ENCODE peak calls at places on chromosomes 5 and 9, in five cellular contexts. M is SK-N-SH, J is sigmoid colon, G is K562, B is HCT116. A is an unnamed sample.
A peak's percentile ranks its signal among the peaks of the same experiment; 100 is the strongest.

GRCh38 chr9:93058357-93059096 is at the start of gene SUSD3:
- DNase-seq in B (peak; percentile 39), G (peak; percentile 86), M (peak; percentile 97), J (peak; percentile 83), A (peak; percentile 18)

GRCh38 chr9:28365020-28365640 is 791.8 kb upstream of the C9orf72 start:
- DNase-seq in J (no peak), B (no peak), G (no peak), M (no peak), A (no peak)

GRCh38 chr5:157193699-157194424 is 13.2 kb downstream of the ITK start:
- DNase-seq in M (no peak), B (no peak), G (no peak), J (no peak), A (no peak)

GRCh38 chr5:87002485-87002884 is 265.2 kb upstream of the RASA1 start:
- DNase-seq in J (no peak), G (no peak), B (no peak), M (no peak), A (no peak)

GRCh38 chr5:146079695-146080361 is 25.5 kb downstream of the PLAC8L1 start:
- DNase-seq in G (no peak), J (no peak), M (no peak), B (peak; percentile 12), A (no peak)

GRCh38 chr5:122951658-122952057 is 84.9 kb downstream of the PPIC start:
- DNase-seq in B (no peak), M (no peak), J (no peak), G (no peak), A (no peak)

GRCh38 chr9:75918154-75918553 is 27.7 kb downstream of the PCSK5 start:
- DNase-seq in G (no peak), B (peak; percentile 76), J (no peak), M (no peak), A (no peak)

GRCh38 chr5:142794527-142794926 is 24.4 kb downstream of the ARHGAP26 start:
- DNase-seq in J (no peak), G (no peak), M (no peak), B (no peak), A (no peak)

GRCh38 chr5:55427157-55427556 is 107.6 kb downstream of the PLPP1 start:
- DNase-seq in J (no peak), M (peak; percentile 22), B (no peak), G (no peak), A (no peak)

GRCh38 chr9:93575706-93576295 is 583 bp upstream of the PHF2 start:
- DNase-seq in B (no peak), G (peak; percentile 67), J (no peak), M (peak; percentile 75), A (peak; percentile 46)

GRCh38 chr5:1405539-1406530 is 39.4 kb downstream of the SLC6A3 start:
- DNase-seq in M (no peak), J (peak; percentile 55), G (no peak), B (no peak), A (no peak)

GRCh38 chr5:91443028-91443427 is 59.9 kb upstream of the ARRDC3 start:
- DNase-seq in G (no peak), J (no peak), B (no peak), M (no peak), A (no peak)

GRCh38 chr5:92580814-92581213 is 1000.2 kb downstream of the NR2F1-AS1 start:
- DNase-seq in J (no peak), B (no peak), G (no peak), M (no peak), A (no peak)

GRCh38 chr9:72048850-72049249 is 11.6 kb downstream of the C9orf57 start:
- DNase-seq in G (no peak), B (no peak), M (no peak), J (no peak), A (no peak)

GRCh38 chr5:119529811-119530210 is 77.5 kb downstream of the HSD17B4 start:
- DNase-seq in M (no peak), B (no peak), G (no peak), J (no peak), A (no peak)

GRCh38 chr9:88587885-88588628 is 53.1 kb downstream of the NXNL2 start:
- DNase-seq in J (no peak), M (no peak), B (no peak), G (no peak), A (no peak)

DNA sequence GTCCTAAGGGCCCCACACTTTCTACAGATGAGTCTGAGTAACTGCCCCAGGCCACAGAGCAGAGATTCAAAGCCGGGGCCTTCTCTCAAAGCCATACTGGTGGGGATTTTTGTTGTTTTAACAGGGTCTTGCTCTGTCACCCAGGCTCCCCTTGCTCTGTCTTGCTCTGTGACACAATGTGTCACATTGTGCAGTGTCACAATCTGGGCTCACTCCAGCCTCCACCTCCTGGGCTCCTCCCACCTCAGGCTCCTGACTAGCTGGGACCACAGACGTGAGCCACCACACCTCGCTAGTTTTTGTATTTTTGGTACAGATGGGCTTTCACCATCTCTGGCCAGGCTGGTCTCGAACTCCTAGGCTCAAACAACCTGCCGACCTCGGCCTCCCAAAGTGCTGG is 8.6 kb downstream of the AGPAT2 start:
- DNase-seq in M (no peak), G (no peak), J (no peak), B (no peak), A (no peak)
- H3K4me1 ChIP-seq in M (no peaks in the 10 kb centered on the region), G (peaks cover 84% of the 10 kb centered on the region), J (no peaks in the 10 kb centered on the region), B (peaks cover 12% of the 10 kb centered on the region), A (peaks cover 10% of the 10 kb centered on the region)

DNA sequence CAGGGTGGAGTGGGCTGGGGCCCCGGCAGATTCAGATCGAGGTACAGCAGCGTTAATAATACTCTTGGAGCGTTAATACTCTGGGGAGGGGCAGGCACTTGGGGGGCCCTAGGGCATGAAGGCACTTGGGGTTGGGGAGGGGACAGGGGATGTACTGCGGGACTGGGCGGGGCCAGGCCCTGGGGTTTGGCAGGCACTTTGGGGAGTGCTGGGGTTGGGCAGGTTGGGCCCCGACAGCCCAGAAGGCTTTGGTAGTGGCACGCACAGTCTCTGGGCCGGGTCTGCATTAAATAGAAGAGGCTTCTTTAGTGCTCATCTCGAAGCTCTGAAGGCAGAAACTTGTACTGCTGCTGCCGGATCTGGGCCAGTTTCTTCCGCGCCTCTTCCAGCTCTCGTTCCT is 7.8 kb upstream of the TPM2 start:
- DNase-seq in M (no peak), J (peak; percentile 62), G (no peak), B (no peak), A (no peak)
- TF ChIP-seq POLR2AphosphoS5 in M (no peak), J (no peak), G (no peak), B (no peak), A (no peak)

GRCh38 chr9:97753975-97754374 is 56.8 kb upstream of the XPA start:
- DNase-seq in B (no peak), G (no peak), M (no peak), J (no peak), A (no peak)
- H3K4me1 ChIP-seq in B (no peaks in the 10 kb centered on the region), G (no peaks in the 10 kb centered on the region), M (no peaks in the 10 kb centered on the region), J (no peaks in the 10 kb centered on the region), A (no peaks in the 10 kb centered on the region)

GRCh38 chr5:150017606-150018005 is 17.1 kb downstream of the HMGXB3 start:
- DNase-seq in G (no peak), M (no peak), B (no peak), J (no peak), A (no peak)
- TF ChIP-seq POLR2AphosphoS5 in G (no peak), M (no peak), B (no peak), J (no peak), A (no peak)

GRCh38 chr5:133998807-133999206 is 6.0 kb downstream of the VDAC1 start:
- DNase-seq in M (no peak), J (no peak), B (no peak), G (no peak), A (no peak)

GRCh38 chr5:134003064-134003956 is 1.5 kb downstream of the VDAC1 start:
- DNase-seq in G (no peak), M (peak; percentile 28), B (no peak), J (no peak), A (no peak)

GRCh38 chr5:134001938-134002731 is 2.6 kb downstream of the VDAC1 start:
- DNase-seq in B (no peak), G (no peak), M (no peak), J (no peak), A (no peak)

GRCh38 chr5:134000116-134000515 is 4.7 kb downstream of the VDAC1 start:
- DNase-seq in M (no peak), G (no peak), J (no peak), B (no peak), A (no peak)

DNA sequence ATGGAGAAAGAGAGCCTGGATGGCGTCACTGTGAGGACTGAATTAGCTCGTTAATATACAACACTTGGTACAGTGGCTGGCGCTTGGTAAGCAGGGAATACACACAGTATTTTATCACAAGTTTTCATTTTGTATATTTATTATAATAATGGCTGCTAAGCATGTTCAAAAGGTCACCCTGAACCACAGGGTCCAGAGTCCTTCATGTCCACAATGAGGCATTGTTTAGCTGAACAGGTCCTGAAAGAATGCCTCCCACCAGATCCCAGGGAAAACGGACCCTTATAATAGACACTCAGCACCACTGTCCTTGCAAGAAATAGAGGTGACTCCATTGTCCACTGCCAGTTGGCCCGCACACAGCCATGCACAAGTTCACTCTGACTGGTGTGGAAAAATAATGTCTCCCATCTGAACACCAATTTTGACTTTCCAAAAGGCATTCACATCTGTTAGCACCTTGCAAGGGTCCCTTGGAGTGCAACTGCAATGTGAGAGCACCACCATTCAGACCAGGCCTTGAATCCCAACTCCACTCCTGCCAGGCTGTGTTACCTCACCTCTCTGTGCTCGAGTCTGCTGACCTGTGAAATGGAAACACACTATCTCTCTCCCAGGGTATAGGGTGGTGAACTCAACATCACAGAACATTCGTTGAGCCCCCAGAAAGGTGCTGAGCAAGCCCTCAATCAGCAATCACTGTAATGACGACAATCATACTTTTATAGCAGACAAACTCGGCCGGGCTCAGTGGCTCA is 3.9 kb downstream of the VDAC1 start:
- DNase-seq in B (no peak), M (no peak), J (no peak), G (no peak), A (no peak)
- H3K4me1 ChIP-seq in B (peaks cover 49% of the 10 kb centered on the region), M (peaks cover 16% of the 10 kb centered on the region), J (peaks cover 74% of the 10 kb centered on the region), G (peaks cover 50% of the 10 kb centered on the region), A (peaks cover 20% of the 10 kb centered on the region)

GRCh38 chr5:116626272-116626723 is 51.7 kb upstream of the SEMA6A start:
- DNase-seq in B (no peak), J (peak; percentile 92), M (no peak), G (peak; percentile 1), A (no peak)
- TF ChIP-seq POLR2AphosphoS5 in B (no peak), J (peak; percentile 58), M (no peak), G (no peak), A (peak; percentile 32)

DNA sequence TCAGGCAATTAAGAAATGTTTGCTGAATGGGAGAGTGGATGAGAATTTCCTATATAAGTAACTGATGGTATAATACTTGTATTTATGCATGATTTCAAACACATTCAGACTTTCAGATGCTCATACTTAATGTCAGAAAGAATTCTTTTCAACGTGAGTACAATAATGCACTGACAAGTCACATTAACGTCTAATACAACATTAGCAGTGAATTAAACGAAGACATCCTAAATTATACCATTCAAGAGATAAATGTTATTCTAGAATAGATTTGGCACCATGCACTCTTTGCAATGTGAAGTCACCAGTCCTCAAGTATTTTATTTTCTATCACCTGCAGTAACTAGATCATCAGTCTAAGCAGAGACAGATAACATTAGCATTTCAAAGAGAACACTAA is 712.9 kb downstream of the TLE1 start:
- DNase-seq in M (no peak), B (no peak), J (no peak), G (no peak), A (no peak)
- H3K4me1 ChIP-seq in M (no peaks in the 10 kb centered on the region), B (no peaks in the 10 kb centered on the region), J (no peaks in the 10 kb centered on the region), G (no peaks in the 10 kb centered on the region), A (no peaks in the 10 kb centered on the region)

GRCh38 chr9:115134941-115135340 is 17.0 kb upstream of the TNC start:
- DNase-seq in J (no peak), G (no peak), M (no peak), B (no peak), A (no peak)
- TF ChIP-seq POLR2AphosphoS5 in J (peak; percentile 61), G (no peak), M (no peak), B (no peak), A (no peak)

A was measured in prostate gland.